ENCODE peak calls at places on chromosomes 1 and 21, in five cellular contexts. F is amniotic stem cell, U is NCI-H774, P is A172, H is left lobe of liver. L is an unnamed sample.

GRCh38 chr1:208235983-208236761 is 8.0 kb downstream of the PLXNA2 start:
- DNase-seq in H (no peak), P (peak; percentile 64), U (no peak), F (no peak), L (no peak)

GRCh38 chr1:230361941-230362340 is 64.2 kb downstream of the PGBD5 start:
- DNase-seq in U (no peak), F (no peak), P (no peak), H (no peak), L (no peak)

GRCh38 chr1:192489748-192490147 is 85.8 kb upstream of the RGS1 start:
- DNase-seq in P (peak; percentile 30), H (no peak), U (peak; percentile 79), F (peak; percentile 64), L (peak; percentile 92)

GRCh38 chr1:47791879-47792608 is 205.1 kb downstream of the TRABD2B start:
- DNase-seq in H (no peak), U (no peak), P (peak; percentile 53), F (no peak), L (no peak)

GRCh38 chr21:24844672-24845071 is 762.6 kb downstream of the MRPL39 start:
- DNase-seq in P (no peak), U (no peak), H (no peak), F (no peak), L (no peak)

GRCh38 chr21:24123785-24124184 is 1483.5 kb downstream of the MRPL39 start:
- DNase-seq in F (no peak), H (no peak), P (no peak), U (no peak), L (no peak)

GRCh38 chr1:57796609-57797008 is 372.7 kb upstream of the DAB1 start:
- DNase-seq in P (peak; percentile 25), U (no peak), H (no peak), F (no peak), L (no peak)

GRCh38 chr1:170790651-170791071 is 126.7 kb downstream of the PRRX1 start:
- DNase-seq in P (no peak), F (peak; percentile 65), H (no peak), U (no peak), L (no peak)

GRCh38 chr1:224727851-224728250 is 111.7 kb downstream of the CNIH3 start:
- DNase-seq in H (no peak), P (peak; percentile 30), U (no peak), F (no peak), L (no peak)

GRCh38 chr1:158124999-158125398 is 55.7 kb upstream of the CD1D start:
- DNase-seq in U (peak; percentile 49), P (peak; percentile 98), F (peak; percentile 92), H (peak; percentile 74), L (peak; percentile 78)

GRCh38 chr1:52296345-52296744 is 69.7 kb downstream of the CC2D1B start:
- DNase-seq in H (no peak), P (peak; percentile 42), F (no peak), U (peak; percentile 41), L (peak; percentile 20)

GRCh38 chr1:245997471-245998258 is 509.4 kb downstream of the SMYD3 start:
- DNase-seq in U (no peak), P (peak; percentile 87), F (no peak), H (no peak), L (no peak)

GRCh38 chr1:26079960-26080814 is 12.8 kb upstream of the TRIM63 start:
- DNase-seq in U (no peak), H (no peak), F (no peak), P (no peak), L (no peak)

GRCh38 chr1:54701996-54702395 is 13.7 kb upstream of the TTC4 start:
- DNase-seq in F (no peak), P (no peak), H (peak; percentile 26), U (no peak), L (no peak)

GRCh38 chr21:29867796-29868195 is 72.0 kb downstream of the GRIK1 start:
- DNase-seq in U (no peak), P (no peak), H (no peak), F (no peak), L (no peak)

GRCh38 chr21:41369915-41370839 is 8.3 kb downstream of the MX2 start:
- DNase-seq in P (no peak), F (no peak), U (peak; percentile 1), H (no peak), L (no peak)

GRCh38 chr1:10122926-10123325 is 87.4 kb upstream of the KIF1B start:
- DNase-seq in H (no peak), F (no peak), P (peak; percentile 72), U (no peak), L (no peak)

GRCh38 chr1:65512383-65512782 is 91.9 kb downstream of the LEPR start:
- DNase-seq in P (no peak), F (no peak), U (no peak), H (peak; percentile 62), L (peak; percentile 46)

GRCh38 chr1:154352581-154353459 is 27.5 kb downstream of the ATP8B2 start:
- DNase-seq in U (peak; percentile 4), P (no peak), F (peak; percentile 12), H (peak; percentile 68), L (peak; percentile 7)

GRCh38 chr21:14773777-14774345 is 227.7 kb upstream of the SAMSN1 start:
- DNase-seq in H (peak; percentile 48), P (no peak), F (no peak), U (peak; percentile 15), L (peak; percentile 1)

GRCh38 chr1:23854568-23854967 is 13.5 kb downstream of the FUCA1 start:
- DNase-seq in F (no peak), U (no peak), H (no peak), P (no peak), L (no peak)

GRCh38 chr1:10530756-10531155 is 56.0 kb downstream of the PEX14 start:
- DNase-seq in U (no peak), H (no peak), P (peak; percentile 69), F (no peak), L (no peak)

GRCh38 chr1:157085416-157085815 is 14.2 kb downstream of the ETV3L start:
- DNase-seq in P (no peak), F (no peak), U (no peak), H (peak; percentile 38), L (no peak)

L was measured in pulmonary artery endothelial cell.